ENCODE peak calls at places on chromosomes 16 and 17, in four cellular contexts. F is H1, O is K562, I is GM12878. D is an unnamed sample.

GRCh38 chr16:89025636-89026035 is 48.6 kb upstream of the CBFA2T3 start:
- DNase-seq in F (no peak), O (no peak), I (no peak), D (no peak)

GRCh38 chr17:54754560-54754959 is 146.1 kb upstream of the TOM1L1 start:
- DNase-seq in F (peak), O (peak), I (no peak), D (no peak)

GRCh38 chr16:4200000-4200780 is 41.7 kb downstream of the SRL start:
- DNase-seq in F (peak), O (peak), I (no peak), D (peak)

GRCh38 chr17:4551141-4551540 is 4.0 kb downstream of the MYBBP1A start:
- DNase-seq in F (no peak), O (no peak), I (no peak), D (no peak)

GRCh38 chr17:78939615-78940014 is 14.4 kb upstream of the TIMP2 start:
- DNase-seq in F (no peak), O (no peak), I (no peak), D (peak)

GRCh38 chr17:29089601-29090044 is 46.7 kb downstream of the PIPOX start:
- DNase-seq in F (no peak), O (no peak), I (no peak), D (no peak)

GRCh38 chr17:78137392-78138203 is 7.0 kb downstream of the TMC8 start:
- DNase-seq in F (peak), O (peak), I (no peak), D (no peak)

GRCh38 chr17:1713878-1714487 is 3.8 kb upstream of the TLCD2 start:
- DNase-seq in F (peak), O (no peak), I (no peak), D (peak)

GRCh38 chr16:84049403-84050060 is 6.9 kb upstream of the SLC38A8 start:
- DNase-seq in F (no peak), O (no peak), I (no peak), D (no peak)

GRCh38 chr16:84047626-84048025 is 5.0 kb upstream of the SLC38A8 start:
- DNase-seq in F (no peak), O (no peak), I (no peak), D (no peak)

GRCh38 chr16:84048306-84048705 is 5.7 kb upstream of the SLC38A8 start:
- DNase-seq in F (peak), O (peak), I (no peak), D (no peak)

GRCh38 chr16:84050316-84050715 is 7.7 kb upstream of the SLC38A8 start:
- DNase-seq in F (no peak), O (no peak), I (no peak), D (no peak)

DNA sequence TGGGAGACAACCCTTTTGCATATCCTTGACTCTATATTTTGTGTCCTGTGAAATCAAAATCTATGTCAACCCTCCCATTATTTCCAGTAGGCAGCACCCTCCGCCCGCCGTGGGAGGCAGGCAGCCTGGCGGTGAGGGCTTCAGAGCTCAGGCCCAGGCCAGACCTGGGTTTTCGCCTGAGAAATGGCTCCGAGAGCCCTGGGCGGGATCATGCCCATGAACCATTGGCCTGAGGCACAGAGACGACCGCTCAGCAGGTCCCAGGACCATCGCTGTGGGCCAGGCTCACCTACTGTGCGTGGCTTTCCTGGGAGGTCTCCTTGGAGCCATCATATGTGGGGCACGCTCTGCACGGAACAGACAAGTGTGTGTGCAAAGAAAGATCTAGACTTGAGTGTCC is 6.3 kb upstream of the SLC38A8 start:
- DNase-seq in F (no peak), O (no peak), I (no peak), D (no peak)
- TF ChIP-seq CHD1 in F (no peak), O (no peak), I (no peak), D (no peak)

DNA sequence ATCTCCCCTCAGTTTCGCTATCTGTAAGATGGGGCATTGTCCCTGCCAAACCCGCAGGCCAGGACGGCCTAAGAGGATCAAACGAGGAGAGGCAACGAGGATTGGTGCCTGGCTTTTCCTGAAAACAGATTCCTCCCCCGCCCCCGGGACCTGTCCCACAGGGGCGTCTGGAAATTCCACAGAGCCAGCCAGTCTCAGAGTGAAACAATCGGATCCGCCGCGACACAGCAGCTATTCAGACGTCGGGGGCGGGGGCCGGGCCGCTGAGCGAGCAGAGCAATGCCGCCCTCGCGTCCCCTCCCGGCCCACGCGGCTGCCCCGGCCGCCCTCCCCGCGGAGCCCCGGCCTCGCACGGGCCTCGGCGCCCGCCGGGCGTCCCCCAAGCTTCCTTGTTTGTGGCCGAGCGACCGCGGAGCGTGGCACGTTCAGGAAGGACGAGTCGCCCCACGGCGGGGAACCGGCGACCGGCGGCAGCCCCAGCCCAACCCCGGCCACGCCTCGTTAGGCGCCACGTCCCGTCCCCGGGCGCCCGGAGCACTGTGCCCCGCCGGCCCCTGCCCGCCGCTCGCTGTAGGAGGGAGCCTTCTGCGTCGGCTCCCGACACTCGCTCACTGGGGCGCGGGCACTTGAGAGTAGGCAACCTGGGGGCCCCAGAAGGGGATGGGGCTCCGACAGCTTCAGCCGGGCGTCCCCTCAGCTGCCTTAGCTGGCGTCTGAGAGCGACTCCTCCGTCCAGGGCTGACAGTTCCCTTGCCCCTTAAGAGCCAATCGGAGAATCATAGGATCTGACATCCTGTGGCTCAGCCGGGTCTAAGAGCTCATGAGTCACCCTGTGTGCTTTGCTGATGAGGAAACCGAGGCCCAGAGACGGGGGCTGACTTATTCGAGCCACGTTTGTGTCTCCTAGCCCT is 29.7 kb upstream of the PHOSPHO1 start:
- DNase-seq in F (peak), O (peak), I (no peak), D (peak)
- TF ChIP-seq CHD1 in F (no peak), O (no peak), I (no peak), D (no peak)

DNA sequence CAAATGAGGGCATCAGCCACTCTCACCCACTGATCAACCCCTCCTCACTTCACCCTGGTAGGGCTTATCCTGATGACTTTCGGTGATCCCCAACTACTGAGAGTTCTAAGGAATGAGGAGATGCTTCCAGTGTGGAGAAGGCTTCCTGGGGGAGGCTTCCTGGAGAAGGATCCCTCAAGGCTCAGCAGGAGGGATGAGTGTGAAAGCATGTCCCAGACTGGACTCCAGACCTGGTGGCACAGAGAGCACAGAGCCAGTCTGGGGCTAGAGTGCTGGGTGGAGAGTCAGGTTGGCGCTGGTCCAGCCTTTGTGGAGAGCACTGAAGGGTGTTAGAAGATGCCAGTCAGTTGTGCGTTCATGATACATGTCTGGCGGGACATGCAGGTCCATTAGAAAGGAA is 53.7 kb downstream of the PLD6 start:
- DNase-seq in F (no peak), O (no peak), I (no peak), D (no peak)
- TF ChIP-seq CHD1 in F (no peak), O (no peak), I (no peak), D (no peak)

GRCh38 chr16:77679336-77679735 is 43.0 kb upstream of the NUDT7 start:
- DNase-seq in F (no peak), O (no peak), I (no peak), D (no peak)

GRCh38 chr16:77680496-77680895 is 41.8 kb upstream of the NUDT7 start:
- DNase-seq in F (no peak), O (no peak), I (no peak), D (no peak)

GRCh38 chr16:77677129-77677528 is 45.2 kb upstream of the NUDT7 start:
- DNase-seq in F (no peak), O (no peak), I (no peak), D (no peak)

GRCh38 chr16:77682586-77682985 is 39.7 kb upstream of the NUDT7 start:
- DNase-seq in F (no peak), O (no peak), I (no peak), D (no peak)

GRCh38 chr16:77679901-77680300 is 42.4 kb upstream of the NUDT7 start:
- DNase-seq in F (no peak), O (no peak), I (no peak), D (no peak)
- TF ChIP-seq CHD1 in F (no peak), O (no peak), I (no peak), D (no peak)

GRCh38 chr16:85571813-85572619 is 41.1 kb upstream of the GSE1 start:
- DNase-seq in F (no peak), O (no peak), I (no peak), D (no peak)

GRCh38 chr16:85571563-85571812 is 41.6 kb upstream of the GSE1 start:
- DNase-seq in F (no peak), O (no peak), I (no peak), D (no peak)

GRCh38 chr16:85570213-85570734 is 42.8 kb upstream of the GSE1 start:
- DNase-seq in F (no peak), O (no peak), I (no peak), D (no peak)

GRCh38 chr16:85569615-85570212 is 43.4 kb upstream of the GSE1 start:
- DNase-seq in F (no peak), O (peak), I (peak), D (peak)

GRCh38 chr16:85570735-85571562 is 42.2 kb upstream of the GSE1 start:
- DNase-seq in F (no peak), O (peak), I (peak), D (no peak)
- TF ChIP-seq CHD1 in F (no peak), O (no peak), I (no peak), D (no peak)